ENCODE peak calls at places on chromosomes 1 and 21, in five cellular contexts. R, U, C, O and W are unnamed samples.

GRCh38 chr21:28298251-28298672 is 694.4 kb downstream of the LTN1 start:
- DNase-seq in R (no peak), U (no peak), C (no peak), O (no peak), W (peak)

GRCh38 chr1:147389532-147390184 is 147.2 kb downstream of the CHD1L start:
- DNase-seq in R (no peak), U (peak), C (peak), O (peak), W (peak)

GRCh38 chr1:38026592-38027200 is 14.2 kb downstream of the UTP11 start:
- DNase-seq in R (no peak), U (peak), C (no peak), O (no peak), W (peak)

GRCh38 chr1:114323959-114324825 is 170.5 kb upstream of the SYT6 start:
- DNase-seq in R (no peak), U (no peak), C (no peak), O (no peak), W (no peak)

GRCh38 chr1:27521336-27522147 is 31.6 kb upstream of the WASF2 start:
- DNase-seq in R (no peak), U (no peak), C (no peak), O (no peak), W (no peak)

GRCh38 chr1:37255111-37255795 is 219.1 kb upstream of the ZC3H12A start:
- DNase-seq in R (no peak), U (peak), C (no peak), O (peak), W (no peak)

GRCh38 chr1:147494998-147495580 is 46.2 kb upstream of the BCL9 start:
- DNase-seq in R (peak), U (peak), C (peak), O (no peak), W (peak)

GRCh38 chr1:86997538-86997937 is 83.1 kb downstream of the HS2ST1 start:
- DNase-seq in R (no peak), U (no peak), C (no peak), O (no peak), W (no peak)

GRCh38 chr1:241202321-241202845 is 154.6 kb downstream of the RGS7 start:
- DNase-seq in R (no peak), U (no peak), C (no peak), O (no peak), W (no peak)

GRCh38 chr1:166064324-166064926 is 102.4 kb downstream of the FAM78B start:
- DNase-seq in R (no peak), U (no peak), C (no peak), O (no peak), W (no peak)

GRCh38 chr1:166063701-166064100 is 103.1 kb downstream of the FAM78B start:
- DNase-seq in R (no peak), U (no peak), C (no peak), O (no peak), W (no peak)

GRCh38 chr1:166064951-166065350 is 101.8 kb downstream of the FAM78B start:
- DNase-seq in R (no peak), U (no peak), C (no peak), O (no peak), W (no peak)

DNA sequence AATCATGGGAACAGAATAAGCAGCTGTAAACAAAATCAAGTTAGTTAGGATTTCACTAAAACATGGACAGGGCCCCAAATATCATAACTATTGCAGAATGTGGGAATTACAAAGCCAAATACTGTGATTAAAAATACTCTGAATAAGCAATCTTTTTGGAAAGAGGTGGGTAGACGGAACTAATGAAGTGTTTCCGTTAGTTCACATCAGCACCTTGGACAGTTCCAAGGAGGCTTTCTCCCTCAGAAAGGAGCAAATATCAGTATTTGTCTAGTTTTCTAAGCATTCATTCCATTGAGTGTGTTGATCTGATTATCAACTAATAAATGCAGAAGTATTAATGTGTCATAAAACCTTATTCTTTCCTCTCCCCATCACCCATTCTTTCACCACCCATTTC is 97.4 kb downstream of the FAM78B start:
- DNase-seq in R (no peak), U (peak), C (no peak), O (no peak), W (no peak)
- TF ChIP-seq USF2 in R (no peak), U (no peak), C (no peak), O (no peak), W (no peak)

GRCh38 chr1:227903614-227904501 is 43.9 kb downstream of the WNT9A start:
- DNase-seq in R (no peak), U (no peak), C (no peak), O (no peak), W (no peak)

GRCh38 chr1:227903061-227903521 is 44.6 kb downstream of the WNT9A start:
- DNase-seq in R (no peak), U (no peak), C (no peak), O (no peak), W (no peak)

GRCh38 chr1:227906550-227906991 is 41.2 kb downstream of the WNT9A start:
- DNase-seq in R (no peak), U (no peak), C (no peak), O (no peak), W (no peak)

GRCh38 chr1:227905573-227906487 is 41.9 kb downstream of the WNT9A start:
- DNase-seq in R (no peak), U (peak), C (no peak), O (no peak), W (no peak)

GRCh38 chr1:227904541-227905335 is 43.0 kb downstream of the WNT9A start:
- DNase-seq in R (no peak), U (no peak), C (no peak), O (no peak), W (no peak)
- TF ChIP-seq RAD21 in R (no peak), U (no peak), C (no peak), O (no peak), W (no peak)

GRCh38 chr1:229230893-229231753 is 39.8 kb upstream of the RAB4A start:
- DNase-seq in R (no peak), U (peak), C (no peak), O (no peak), W (no peak)
- TF ChIP-seq USF2 in R (no peak), U (no peak), C (no peak), O (no peak), W (no peak)

DNA sequence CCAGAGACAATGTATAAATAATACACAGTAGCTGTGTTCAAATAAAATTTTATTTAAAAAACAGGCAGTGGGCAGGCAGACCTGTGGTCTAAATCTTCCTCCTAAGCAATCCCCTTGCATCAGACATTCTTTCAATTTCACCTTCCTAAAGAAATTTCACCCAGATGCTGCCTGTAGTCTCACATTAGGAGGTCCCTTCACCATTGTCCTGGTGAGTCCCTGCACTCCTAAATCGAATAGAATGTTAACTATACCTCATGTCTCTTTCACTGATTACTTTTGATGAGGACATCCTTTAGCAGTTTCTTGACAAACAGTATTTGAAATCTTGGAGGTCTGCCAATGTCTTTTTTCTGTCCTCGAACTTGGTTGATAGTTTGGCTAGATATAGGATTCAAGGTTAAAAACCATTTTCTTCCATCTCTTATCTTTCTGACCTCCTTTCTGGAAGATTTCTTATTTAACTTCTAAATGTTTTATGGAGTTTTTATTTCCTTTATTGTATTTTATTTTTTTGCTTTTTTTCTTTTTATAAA is 77.5 kb downstream of the LPGAT1 start:
- DNase-seq in R (no peak), U (no peak), C (no peak), O (no peak), W (no peak)
- TF ChIP-seq RAD21 in R (no peak), U (no peak), C (no peak), O (no peak), W (no peak)